ENCODE peak calls at places on chromosomes 6 and 20, in eight cellular contexts. A is CD8-positive, alpha-beta memory T cell; N is cardiac septum; G is GDM1; V is GM12865; U is astrocyte of the spinal cord; Z is hippocampal formation; E is stimulated activated CD4-positive, alpha-beta T cell treated with anti-CD3 and anti-CD28 coated beads, Interleukin-15, amount 100 ng/mL, for 1 hour. M is an unnamed sample.

GRCh38 chr6:89198235-89198634 is 18.9 kb downstream of the GABRR1 start:
- DNase-seq in A (no peak), U (no peak), V (no peak), E (no peak), G (no peak), Z (no peak), N (no peak), M (no peak)

GRCh38 chr20:24662756-24663399 is 193.4 kb downstream of the SYNDIG1 start:
- DNase-seq in A (no peak), G (no peak), U (no peak), N (no peak), Z (no peak), E (no peak), V (no peak), M (no peak)

GRCh38 chr20:49388790-49389189 is 93.7 kb downstream of the KCNB1 start:
- DNase-seq in A (no peak), G (no peak), V (no peak), U (peak), Z (no peak), E (no peak), N (no peak), M (no peak)

GRCh38 chr6:19869464-19869863 is 32.3 kb downstream of the ID4 start:
- DNase-seq in Z (no peak), V (no peak), A (no peak), N (no peak), G (no peak), U (no peak), E (no peak), M (no peak)

GRCh38 chr6:141029908-141030307 is 1102.8 kb upstream of the GJE1 start:
- DNase-seq in U (no peak), V (no peak), Z (no peak), N (no peak), G (no peak), A (no peak), E (no peak), M (no peak)

GRCh38 chr6:14464049-14464448 is 346.5 kb downstream of the CD83 start:
- DNase-seq in A (no peak), G (no peak), U (peak), V (no peak), Z (no peak), E (no peak), N (no peak), M (no peak)

GRCh38 chr6:67361264-67361663 is 1273.8 kb upstream of the ADGRB3 start:
- DNase-seq in A (no peak), V (no peak), E (no peak), U (no peak), Z (no peak), N (no peak), G (no peak), M (no peak)

GRCh38 chr6:33277663-33278391 is 904 bp downstream of the B3GALT4 start:
- DNase-seq in N (no peak), Z (no peak), A (peak), U (no peak), V (peak), E (no peak), G (no peak), M (peak)

GRCh38 chr20:19056909-19057308 is 155.5 kb upstream of the SLC24A3 start:
- DNase-seq in V (no peak), N (no peak), A (no peak), E (no peak), U (no peak), Z (no peak), G (no peak), M (no peak)

GRCh38 chr6:154164397-154164796 is 125.4 kb downstream of the OPRM1 start:
- DNase-seq in U (peak), V (peak), A (no peak), G (no peak), E (no peak), N (no peak), Z (peak), M (no peak)

GRCh38 chr6:136113736-136114173 is 136.4 kb downstream of the MTFR2 start:
- DNase-seq in G (no peak), E (no peak), A (no peak), N (no peak), Z (no peak), U (peak), V (no peak), M (no peak)